ENCODE peak calls at places on chromosomes 4 and X, in five cellular contexts. J is kidney epithelial cell, W is omental fat pad, V is AG04449, Y is IMR-90. T is an unnamed sample.

GRCh38 chr4:93788712-93789111 is 39.8 kb upstream of the ATOH1 start:
- DNase-seq in V (no peak), W (no peak), J (no peak), Y (peak; percentile 10), T (no peak)

GRCh38 chr4:55358668-55359067 is 12.6 kb downstream of the SRD5A3 start:
- DNase-seq in V (peak; percentile 65), J (no peak), W (no peak), Y (peak; percentile 78), T (no peak)

GRCh38 chr4:82799006-82799881 is 648 bp upstream of the SCD5 start:
- DNase-seq in J (no peak), V (no peak), Y (no peak), W (no peak), T (no peak)

GRCh38 chr4:110275871-110276270 is 77.5 kb upstream of the ELOVL6 start:
- DNase-seq in J (no peak), Y (peak; percentile 8), W (no peak), V (peak; percentile 50), T (no peak)

GRCh38 chr4:146310319-146311021 is 96.1 kb downstream of the REELD1 start:
- DNase-seq in Y (no peak), V (no peak), W (no peak), J (no peak), T (no peak)

GRCh38 chr4:152090543-152090942 is 329.7 kb upstream of the GATB start:
- DNase-seq in V (no peak), Y (peak; percentile 65), J (no peak), W (no peak), T (no peak)

GRCh38 chr4:145566086-145566708 is 53.0 kb upstream of the MMAA start:
- DNase-seq in Y (no peak), V (no peak), W (no peak), J (no peak), T (no peak)

GRCh38 chrX:96715412-96715940 is 30.8 kb downstream of the DIAPH2 start:
- DNase-seq in V (no peak), Y (peak; percentile 78), J (no peak), W (no peak), T (no peak)

GRCh38 chr4:8552581-8553205 is 27.5 kb upstream of the GPR78 start:
- DNase-seq in J (no peak), W (no peak), Y (no peak), V (no peak), T (no peak)

GRCh38 chr4:99205104-99205979 is 13.7 kb downstream of the ADH6 start:
- DNase-seq in W (no peak), V (no peak), J (no peak), Y (peak; percentile 34), T (no peak)

GRCh38 chrX:139559383-139560042 is 29.0 kb downstream of the F9 start:
- DNase-seq in Y (peak; percentile 43), W (no peak), V (no peak), J (peak; percentile 18), T (no peak)

GRCh38 chr4:20292739-20293138 is 41.0 kb downstream of the SLIT2 start:
- DNase-seq in W (no peak), Y (no peak), J (no peak), V (no peak), T (no peak)

GRCh38 chrX:19840899-19841648 is 46.3 kb downstream of the SH3KBP1 start:
- DNase-seq in V (no peak), Y (no peak), J (no peak), W (no peak), T (no peak)

GRCh38 chr4:13706130-13706529 is 78.6 kb upstream of the BOD1L1 start:
- DNase-seq in Y (no peak), W (no peak), J (no peak), V (no peak), T (no peak)

GRCh38 chrX:109740076-109740809 is 7.2 kb upstream of the ACSL4 start:
- DNase-seq in J (no peak), W (no peak), V (no peak), Y (peak; percentile 52), T (no peak)

GRCh38 chr4:8906668-8906970 is 35.0 kb upstream of the HMX1 start:
- DNase-seq in Y (no peak), J (no peak), V (no peak), W (no peak), T (no peak)

GRCh38 chrX:153984351-153985178 is 12.0 kb downstream of the TMEM187 start:
- DNase-seq in V (no peak), W (no peak), Y (no peak), J (no peak), T (no peak)

GRCh38 chr4:158290912-158291311 is 80.6 kb downstream of the TMEM144 start:
- DNase-seq in J (no peak), Y (no peak), W (no peak), V (no peak), T (no peak)

GRCh38 chrX:69107231-69107739 is 58.0 kb downstream of the PJA1 start:
- DNase-seq in V (no peak), J (no peak), Y (no peak), W (no peak), T (no peak)

GRCh38 chr4:151276787-151277557 is at the start of gene PRSS48:
- DNase-seq in Y (peak; percentile 32), V (no peak), W (no peak), J (no peak), T (no peak)

GRCh38 chr4:122764808-122765189 is 32.3 kb downstream of the BBS12 start:
- DNase-seq in V (peak; percentile 72), J (no peak), Y (peak; percentile 92), W (no peak), T (no peak)

GRCh38 chr4:158172558-158173258 is at the start of gene GASK1B:
- DNase-seq in J (no peak), Y (peak; percentile 64), W (no peak), V (no peak), T (no peak)

GRCh38 chr4:148487181-148487580 is 45.0 kb upstream of the NR3C2 start:
- DNase-seq in V (no peak), Y (peak; percentile 8), J (no peak), W (no peak), T (no peak)

GRCh38 chr4:87659247-87659931 is 9.3 kb downstream of the DMP1 start:
- DNase-seq in Y (no peak), V (no peak), J (peak; percentile 38), W (no peak), T (no peak)

GRCh38 chr4:87026795-87027495 is 92.1 kb downstream of the AFF1 start:
- DNase-seq in J (no peak), W (no peak), Y (no peak), V (no peak), T (no peak)

GRCh38 chr4:52100062-52100461 is 49.0 kb downstream of the SPATA18 start:
- DNase-seq in Y (no peak), V (no peak), W (no peak), J (peak; percentile 47), T (no peak)

GRCh38 chrX:50747471-50747900 is 66.5 kb downstream of the SHROOM4 start:
- DNase-seq in J (no peak), W (no peak), Y (peak; percentile 45), V (peak; percentile 64), T (no peak)

GRCh38 chr4:77820836-77821561 is 1.8 kb upstream of the CNOT6L start:
- DNase-seq in Y (no peak), V (no peak), J (no peak), W (no peak), T (no peak)

GRCh38 chrX:57821703-57822375 is 88.4 kb downstream of the ZXDA start:
- DNase-seq in J (no peak), Y (peak; percentile 55), V (peak; percentile 0), W (no peak), T (no peak)

GRCh38 chr4:7061815-7062214 is 6.0 kb downstream of the GRPEL1 start:
- DNase-seq in J (no peak), Y (no peak), W (no peak), V (no peak), T (no peak)

GRCh38 chr4:165326831-165327210 is 648 bp upstream of the MSMO1 start:
- DNase-seq in V (no peak), W (no peak), Y (peak; percentile 9), J (no peak), T (no peak)

GRCh38 chrX:121407627-121408026 is 360.2 kb downstream of the GLUD2 start:
- DNase-seq in J (no peak), Y (no peak), V (no peak), W (no peak), T (no peak)

GRCh38 chrX:15848576-15848975 is 6.0 kb downstream of the AP1S2 start:
- DNase-seq in V (no peak), Y (no peak), W (no peak), J (no peak), T (no peak)

GRCh38 chr4:136818811-136819210 is 713.5 kb downstream of the PCDH18 start:
- DNase-seq in W (no peak), J (no peak), Y (peak; percentile 41), V (no peak), T (no peak)

GRCh38 chr4:108933046-108933445 is 170.2 kb upstream of the ETNPPL start:
- DNase-seq in Y (no peak), W (no peak), J (no peak), V (no peak), T (no peak)

GRCh38 chrX:152343306-152343705 is 107.8 kb downstream of the GABRA3 start:
- DNase-seq in Y (no peak), J (no peak), V (no peak), W (no peak), T (no peak)
- TF ChIP-seq CTCF in Y (no peak), J (no peak), V (no peak), W (no peak), T (no peak)

DNA sequence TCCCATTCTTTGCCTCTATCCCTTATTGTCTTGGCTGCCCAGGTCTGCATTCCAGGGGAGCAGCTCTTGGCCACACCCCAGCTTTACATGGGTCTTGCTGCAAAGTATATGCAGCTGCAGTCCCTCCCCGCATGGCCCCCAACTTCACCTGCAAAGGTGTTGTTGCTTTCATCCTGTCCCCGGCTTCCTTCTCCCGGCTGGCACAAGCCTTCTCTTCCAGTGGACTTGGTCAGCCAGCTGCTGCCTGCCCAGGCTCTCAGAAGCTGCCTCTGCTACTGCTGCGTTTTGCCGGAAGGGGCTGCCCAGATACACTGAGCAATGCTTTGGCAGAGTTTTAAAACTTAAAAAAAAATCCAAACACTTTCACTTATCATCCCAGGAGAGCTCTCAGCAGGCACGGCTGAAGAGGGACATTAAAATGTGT is 121.2 kb upstream of the PDLIM3 start:
- DNase-seq in J (no peak), V (no peak), W (no peak), Y (peak; percentile 18), T (no peak)
- TF ChIP-seq CTCF in J (peak; percentile 11), V (peak; percentile 34), W (no peak), Y (peak; percentile 23), T (no peak)

GRCh38 chrX:40735318-40736169 is at the start of gene MED14:
- DNase-seq in J (peak; percentile 48), Y (peak; percentile 83), V (peak; percentile 24), W (peak; percentile 67), T (peak; percentile 77)
- TF ChIP-seq CTCF in J (peak; percentile 66), Y (peak; percentile 48), V (peak; percentile 59), W (no peak), T (no peak)

DNA sequence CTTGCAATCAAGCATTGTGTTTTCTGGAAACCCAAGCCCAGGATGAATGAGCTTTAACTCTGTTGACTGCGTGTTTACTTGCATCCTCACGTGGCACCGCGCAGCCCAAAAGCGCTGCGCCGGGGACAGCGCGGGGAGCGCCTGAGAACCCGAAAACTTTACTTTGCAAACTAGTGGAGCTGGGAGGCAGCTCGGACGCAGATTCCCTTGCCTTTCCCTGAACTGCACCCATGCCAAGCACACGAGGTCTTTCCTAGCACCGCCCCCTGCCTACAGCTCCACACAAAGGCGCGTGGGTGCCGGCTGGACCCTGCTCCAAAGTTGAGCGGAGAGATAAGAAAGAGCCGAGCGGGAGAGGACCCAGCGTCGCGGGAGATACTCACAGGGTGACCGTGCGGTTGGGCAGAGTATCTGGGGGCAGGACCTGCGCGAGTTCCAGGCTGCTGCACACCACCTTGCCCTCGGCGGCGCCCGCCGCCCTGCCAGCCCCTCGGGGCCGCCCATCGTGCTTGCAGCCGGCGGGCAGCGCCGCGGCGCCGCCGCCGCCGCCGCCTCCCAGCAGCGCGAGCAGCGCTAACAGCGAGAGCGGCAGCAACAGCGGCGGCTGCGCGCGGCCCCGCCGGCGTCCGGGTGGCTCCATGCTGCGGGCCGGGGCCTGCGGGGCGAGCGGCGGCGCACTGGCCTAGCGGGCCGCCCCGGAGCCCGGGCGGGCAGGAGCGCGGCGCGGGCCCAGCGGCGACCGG is 550 bp downstream of the ADGRA3 start:
- DNase-seq in J (no peak), Y (peak; percentile 64), V (no peak), W (no peak), T (no peak)
- TF ChIP-seq CTCF in J (no peak), Y (no peak), V (peak; percentile 17), W (no peak), T (no peak)

T was measured in activated B cell treated with CpG ODN at 0.5 μM for 24 hours.